ENCODE peak calls at places on chromosomes 16 and 17, in ten cellular contexts. X is progenitor cell of endocrine pancreas, S is colonic mucosa, E is transverse colon, J is GM23338, O is mesenteric fat pad, T is MV-4-11, U is NCI-H2107, P is heart left ventricle, D is SW 1271. K is an unnamed sample.

GRCh38 chr16:71474864-71475263 is 12.8 kb upstream of the ZNF23 start:
- DNase-seq in O (no peak), P (no peak), D (peak), X (no peak), U (no peak), T (no peak), E (no peak), S (no peak), J (no peak), K (no peak)

GRCh38 chr16:85529489-85530369 is 83.4 kb upstream of the GSE1 start:
- DNase-seq in S (no peak), E (no peak), X (no peak), P (no peak), J (peak), D (no peak), T (no peak), U (no peak), O (no peak), K (no peak)

GRCh38 chr17:46792071-46792470 is 26.4 kb downstream of the WNT3 start:
- DNase-seq in X (no peak), T (no peak), P (no peak), S (no peak), J (no peak), O (no peak), U (no peak), E (no peak), D (no peak), K (no peak)

GRCh38 chr16:68417711-68418301 is 30.5 kb downstream of the SMPD3 start:
- DNase-seq in E (peak), T (no peak), D (no peak), O (peak), S (peak), P (no peak), U (peak), X (no peak), J (no peak), K (no peak)

GRCh38 chr17:50919321-50920040 is 53.3 kb upstream of the TOB1 start:
- DNase-seq in T (peak), O (peak), P (peak), E (peak), J (peak), D (no peak), S (peak), U (peak), X (peak), K (peak)

GRCh38 chr16:4534151-4534790 is 4.3 kb downstream of the CDIP1 start:
- DNase-seq in D (no peak), S (no peak), T (no peak), O (no peak), U (no peak), X (no peak), J (no peak), P (no peak), E (no peak), K (no peak)

GRCh38 chr17:73091410-73091769 is 1.1 kb downstream of the SLC39A11 start:
- DNase-seq in S (no peak), U (no peak), E (no peak), J (no peak), P (no peak), O (no peak), T (no peak), D (no peak), X (no peak), K (no peak)

GRCh38 chr17:64406321-64407200 is 15.9 kb upstream of the PECAM1 start:
- DNase-seq in S (no peak), E (no peak), U (no peak), X (no peak), T (peak), J (peak), P (no peak), D (peak), O (peak), K (no peak)

GRCh38 chr16:57204675-57205074 is 18.5 kb downstream of the RSPRY1 start:
- DNase-seq in X (no peak), E (no peak), T (no peak), U (no peak), S (no peak), P (no peak), D (no peak), J (peak), O (no peak), K (no peak)

GRCh38 chr16:55905651-55906050 is 30.5 kb upstream of the CES5A start:
- DNase-seq in O (no peak), X (no peak), S (no peak), E (no peak), U (no peak), D (no peak), T (no peak), J (no peak), P (no peak), K (no peak)

GRCh38 chr17:38538906-38539305 is 66.8 kb downstream of the SRCIN1 start:
- DNase-seq in T (no peak), O (no peak), E (no peak), P (no peak), D (no peak), J (no peak), U (no peak), X (no peak), S (peak), K (no peak)

GRCh38 chr17:19533718-19534561 is at the start of gene SLC47A1:
- DNase-seq in U (no peak), O (no peak), T (no peak), J (peak), E (peak), D (peak), X (no peak), S (no peak), P (peak), K (peak)

GRCh38 chr17:47995241-47995935 is 24.5 kb downstream of the CDK5RAP3 start:
- DNase-seq in P (no peak), J (peak), E (no peak), X (no peak), D (no peak), U (no peak), O (no peak), S (no peak), T (no peak), K (peak)

GRCh38 chr16:80540516-80541305 is at the start of gene DYNLRB2:
- DNase-seq in D (peak), X (peak), P (peak), T (peak), E (peak), O (peak), S (peak), U (peak), J (peak), K (peak)

GRCh38 chr16:78407191-78407590 is 307.7 kb downstream of the WWOX start:
- DNase-seq in D (no peak), O (no peak), P (no peak), X (no peak), J (no peak), U (no peak), T (no peak), S (no peak), E (no peak), K (no peak)

GRCh38 chr16:68091604-68092261 is 6.6 kb downstream of the NFATC3 start:
- DNase-seq in T (no peak), D (no peak), P (no peak), X (no peak), J (no peak), S (no peak), E (no peak), U (peak), O (no peak), K (no peak)

GRCh38 chr16:50425648-50426047 is 56.9 kb upstream of the BRD7 start:
- DNase-seq in J (no peak), U (no peak), D (no peak), S (no peak), E (no peak), O (no peak), X (no peak), P (no peak), T (peak), K (no peak)

GRCh38 chr17:76278952-76279741 is 14.0 kb downstream of the UBALD2 start:
- DNase-seq in E (peak), J (peak), X (peak), S (peak), D (peak), P (peak), T (peak), U (peak), O (peak), K (peak)

GRCh38 chr16:15811778-15812750 is 44.8 kb downstream of the MYH11 start:
- DNase-seq in D (no peak), X (no peak), O (peak), U (no peak), T (peak), E (no peak), P (no peak), S (no peak), J (peak), K (no peak)

GRCh38 chr17:17361543-17362511 is 58.7 kb downstream of the NT5M start:
- DNase-seq in S (no peak), U (no peak), J (no peak), D (no peak), P (peak), O (peak), T (no peak), E (no peak), X (no peak), K (no peak)

GRCh38 chr17:8222380-8222629 is 11.9 kb upstream of the AURKB start:
- DNase-seq in T (no peak), P (no peak), X (no peak), S (no peak), U (no peak), E (no peak), D (no peak), J (no peak), O (no peak), K (no peak)

GRCh38 chr17:38598536-38598935 is 7.2 kb downstream of the SRCIN1 start:
- DNase-seq in S (peak), D (peak), P (no peak), E (peak), X (peak), T (peak), J (peak), O (no peak), U (peak), K (peak)

GRCh38 chr16:53482123-53482522 is 20.9 kb downstream of the AKTIP start:
- DNase-seq in J (no peak), S (no peak), E (no peak), P (no peak), U (no peak), T (peak), D (no peak), O (no peak), X (no peak), K (no peak)

GRCh38 chr17:6366144-6366755 is 68.7 kb downstream of the AIPL1 start:
- DNase-seq in P (no peak), D (no peak), U (no peak), J (no peak), O (no peak), X (no peak), T (peak), E (no peak), S (no peak), K (no peak)

GRCh38 chr16:55552621-55553020 is 13.9 kb upstream of the CAPNS2 start:
- DNase-seq in P (no peak), T (no peak), O (no peak), S (no peak), X (no peak), U (no peak), D (no peak), J (no peak), E (no peak), K (no peak)

GRCh38 chr16:50367777-50368409 is 895 bp downstream of the BRD7 start:
- DNase-seq in U (no peak), X (no peak), J (peak), T (no peak), S (no peak), O (no peak), E (no peak), P (no peak), D (no peak), K (no peak)

GRCh38 chr16:68376590-68376989 is 65.8 kb downstream of the PRMT7 start:
- DNase-seq in X (no peak), S (no peak), O (no peak), D (no peak), P (no peak), U (no peak), T (no peak), J (no peak), E (no peak), K (no peak)

GRCh38 chr16:49441366-49441780 is 67.8 kb downstream of the C16orf78 start:
- DNase-seq in D (no peak), E (peak), O (no peak), J (peak), S (peak), T (peak), P (peak), U (no peak), X (no peak), K (peak)

GRCh38 chr17:39001703-39002637 is 34.8 kb upstream of the FBXO47 start:
- DNase-seq in E (peak), S (peak), O (peak), U (no peak), D (no peak), P (peak), X (no peak), J (peak), T (peak), K (no peak)

GRCh38 chr17:75738218-75738802 is 17.1 kb downstream of the ITGB4 start:
- DNase-seq in O (no peak), E (no peak), J (no peak), X (no peak), D (no peak), S (no peak), P (no peak), T (peak), U (no peak), K (no peak)

GRCh38 chr16:787261-787966 is 767 bp downstream of the RPUSD1 start:
- DNase-seq in D (no peak), J (no peak), X (no peak), O (no peak), E (peak), P (no peak), U (no peak), T (no peak), S (no peak), K (no peak)

GRCh38 chr16:87468550-87468949 is 24.3 kb downstream of the ZCCHC14 start:
- DNase-seq in O (no peak), E (no peak), U (no peak), D (no peak), P (peak), S (no peak), J (no peak), X (no peak), T (no peak), K (no peak)

GRCh38 chr17:38447502-38448095 is 19.3 kb downstream of the ARHGAP23 start:
- DNase-seq in D (no peak), S (no peak), X (no peak), O (no peak), E (no peak), J (no peak), P (no peak), T (peak), U (no peak), K (no peak)

GRCh38 chr16:66714062-66714461 is 17.5 kb upstream of the CMTM4 start:
- DNase-seq in O (no peak), J (no peak), S (no peak), U (no peak), X (no peak), D (no peak), T (no peak), E (no peak), P (no peak), K (no peak)

GRCh38 chr17:39653662-39654331 is 11.4 kb upstream of the TCAP start:
- DNase-seq in U (peak), D (peak), S (peak), X (peak), O (no peak), J (peak), E (peak), T (peak), P (peak), K (peak)

K was measured in neural crest cell.